ENCODE peak calls at places on chromosome 7, in ten cellular contexts. Y, J, Q, B, T, R, W, H, N and M are unnamed samples.

GRCh38 chr7:141660259-141660658 is 41.7 kb downstream of the DENND11 start:
- DNase-seq in Y (peak; percentile 18), N (no peak), R (no peak), B (no peak), Q (no peak), W (no peak), J (no peak), T (no peak), H (no peak), M (peak; percentile 55)

GRCh38 chr7:144063710-144064109 is 5.9 kb upstream of the OR2A25 start:
- DNase-seq in W (peak; percentile 85), Q (no peak), N (no peak), H (no peak), T (no peak), R (no peak), B (no peak), J (no peak), Y (no peak), M (no peak)

GRCh38 chr7:4261038-4261960 is 420.8 kb upstream of the FOXK1 start:
- DNase-seq in R (no peak), H (no peak), Q (no peak), J (no peak), N (no peak), W (no peak), B (no peak), T (no peak), Y (no peak), M (peak; percentile 16)

GRCh38 chr7:82443044-82443800 is at the start of gene CACNA2D1:
- DNase-seq in W (peak; percentile 60), R (peak; percentile 41), Q (no peak), Y (no peak), J (peak; percentile 76), B (no peak), H (peak; percentile 73), T (peak; percentile 18), N (peak; percentile 27), M (no peak)

GRCh38 chr7:36278767-36279171 is 110.9 kb upstream of the ANLN start:
- DNase-seq in Q (no peak), W (peak; percentile 68), R (peak; percentile 38), Y (no peak), J (no peak), N (no peak), H (no peak), B (no peak), T (peak; percentile 23), M (peak; percentile 53)

GRCh38 chr7:116354546-116355422 is 144.4 kb downstream of the TES start:
- DNase-seq in J (peak; percentile 60), H (peak; percentile 62), T (peak; percentile 32), Y (no peak), N (peak; percentile 98), Q (peak; percentile 47), W (peak; percentile 34), B (peak; percentile 36), R (peak; percentile 79), M (peak; percentile 70)

GRCh38 chr7:108235451-108236061 is 105.4 kb upstream of the LAMB4 start:
- DNase-seq in H (no peak), J (no peak), N (no peak), Q (no peak), W (no peak), T (no peak), Y (no peak), B (no peak), R (no peak), M (no peak)

GRCh38 chr7:4681218-4681851 is 760 bp upstream of the FOXK1 start:
- DNase-seq in R (no peak), N (no peak), Y (no peak), B (no peak), Q (no peak), T (no peak), J (no peak), H (no peak), W (no peak), M (no peak)

GRCh38 chr7:830069-830468 is 2.2 kb upstream of the SUN1 start:
- DNase-seq in J (no peak), W (no peak), Y (no peak), H (no peak), B (no peak), Q (no peak), N (no peak), T (no peak), R (no peak), M (no peak)

GRCh38 chr7:87435546-87435945 is 39.9 kb downstream of the ABCB4 start:
- DNase-seq in N (peak; percentile 11), W (no peak), Y (no peak), R (no peak), J (no peak), H (no peak), T (no peak), B (no peak), Q (no peak), M (no peak)

GRCh38 chr7:101093907-101094306 is 8.6 kb downstream of the TRIM56 start:
- DNase-seq in W (no peak), B (no peak), Q (no peak), J (no peak), Y (no peak), R (no peak), T (no peak), N (peak; percentile 65), H (no peak), M (no peak)

GRCh38 chr7:41438919-41439882 is 263.7 kb downstream of the INHBA start:
- DNase-seq in W (no peak), J (no peak), B (no peak), R (no peak), N (no peak), Q (no peak), H (no peak), Y (no peak), T (no peak), M (no peak)

GRCh38 chr7:134940711-134941110 is 45.6 kb upstream of the AGBL3 start:
- DNase-seq in H (no peak), J (no peak), Y (no peak), N (peak; percentile 27), T (no peak), R (no peak), W (no peak), B (no peak), Q (no peak), M (no peak)

GRCh38 chr7:158350166-158350900 is 237.3 kb downstream of the PTPRN2 start:
- DNase-seq in B (no peak), R (no peak), H (peak; percentile 32), Y (no peak), N (no peak), Q (no peak), W (no peak), T (no peak), J (no peak), M (peak; percentile 46)

GRCh38 chr7:132760873-132761272 is 184.6 kb upstream of the PLXNA4 start:
- DNase-seq in Q (no peak), Y (no peak), W (no peak), R (no peak), N (no peak), H (no peak), T (no peak), J (no peak), B (no peak), M (no peak)

GRCh38 chr7:77182261-77182660 is 17.4 kb downstream of the FGL2 start:
- DNase-seq in H (no peak), B (no peak), W (no peak), Q (no peak), Y (no peak), T (peak; percentile 36), N (no peak), J (no peak), R (no peak), M (no peak)

GRCh38 chr7:80542398-80542797 is 30.5 kb upstream of the GNAT3 start:
- DNase-seq in R (no peak), W (no peak), J (no peak), H (no peak), B (no peak), Q (no peak), T (no peak), Y (no peak), N (peak; percentile 84), M (no peak)

GRCh38 chr7:28205505-28205904 is 24.9 kb upstream of the JAZF1 start:
- DNase-seq in Y (no peak), Q (no peak), T (no peak), H (no peak), W (peak; percentile 54), R (no peak), B (no peak), J (no peak), N (no peak), M (no peak)

GRCh38 chr7:22400933-22401553 is 44.1 kb upstream of the RAPGEF5 start:
- DNase-seq in R (no peak), Q (no peak), Y (no peak), W (no peak), J (no peak), T (no peak), B (no peak), N (no peak), H (no peak), M (no peak)
- H3K4me3 ChIP-seq in R (no peak overlapping the region), Q (no peak overlapping the region), Y (no peak overlapping the region), W (no peak overlapping the region), J (no peak overlapping the region), T (no peak overlapping the region), B (no peak overlapping the region), N (no peak overlapping the region), H (no peak overlapping the region), M (no peak overlapping the region)

GRCh38 chr7:103803631-103804030 is 185.8 kb downstream of the RELN start:
- DNase-seq in B (no peak), T (no peak), N (no peak), Q (no peak), J (no peak), H (no peak), R (no peak), Y (no peak), W (no peak), M (no peak)
- H3K27ac ChIP-seq in B (no peak overlapping the region), T (no peak overlapping the region), N (no peak overlapping the region), Q (no peak overlapping the region), J (no peak overlapping the region), H (no peak overlapping the region), R (no peak overlapping the region), Y (no peak overlapping the region), W (no peak overlapping the region), M (no peak overlapping the region)

DNA sequence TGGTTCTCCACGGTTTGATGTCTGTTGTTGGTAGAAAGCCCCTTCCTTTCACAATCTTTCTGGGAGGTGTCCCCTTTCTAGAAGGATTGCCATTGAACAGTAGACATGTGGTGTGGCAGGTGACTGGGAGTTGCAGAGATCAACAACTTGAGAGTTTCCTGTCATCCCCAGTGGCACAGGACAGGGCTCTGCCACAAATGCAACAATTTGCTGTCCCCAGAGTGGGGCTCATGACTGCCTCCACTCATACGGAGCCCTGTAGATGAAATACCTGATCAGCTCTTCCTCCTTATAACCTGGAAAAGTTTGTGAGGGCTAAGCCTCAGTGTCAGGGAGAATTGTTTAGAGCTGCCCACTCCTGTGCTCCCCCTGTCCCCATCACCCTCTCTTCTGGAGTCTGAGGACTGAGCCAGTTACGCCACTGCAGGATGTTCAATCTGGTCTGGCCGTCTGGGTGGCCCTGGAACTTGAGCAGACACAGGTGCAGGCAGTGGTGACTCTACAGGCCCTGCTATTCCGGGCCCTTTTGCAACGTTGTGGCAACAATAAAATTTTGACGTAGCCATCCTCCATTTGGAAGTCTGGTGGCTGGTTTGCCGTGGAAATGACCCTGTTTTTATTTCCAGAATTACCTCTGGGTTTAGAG is 6.5 kb downstream of the DBNL start:
- DNase-seq in B (no peak), W (no peak), Q (no peak), H (peak; percentile 12), R (no peak), N (no peak), J (peak; percentile 16), Y (no peak), T (no peak), M (no peak)
- H3K36me3 ChIP-seq in B (peaks cover 47% of the 10 kb centered on the region), W (no peaks in the 10 kb centered on the region), Q (no peaks in the 10 kb centered on the region), H (peaks cover 81% of the 10 kb centered on the region), R (no peaks in the 10 kb centered on the region), N (peaks cover 27% of the 10 kb centered on the region), J (peaks cover 75% of the 10 kb centered on the region), Y (peaks cover 48% of the 10 kb centered on the region), T (peaks cover 7% of the 10 kb centered on the region), M (peaks cover 55% of the 10 kb centered on the region)

GRCh38 chr7:1922870-1923236 is 252.8 kb downstream of the ELFN1 start:
- DNase-seq in Q (no peak), T (no peak), B (no peak), W (no peak), J (no peak), H (no peak), N (no peak), R (no peak), Y (no peak), M (no peak)
- H3K4me3 ChIP-seq in Q (no peak overlapping the region), T (no peak overlapping the region), B (no peak overlapping the region), W (no peak overlapping the region), J (no peak overlapping the region), H (no peak overlapping the region), N (no peak overlapping the region), R (no peak overlapping the region), Y (no peak overlapping the region), M (no peak overlapping the region)